ENCODE peak calls at places on chromosomes 3 and 15, in four cellular contexts. One of them, this sample, is unnamed.

GRCh38 chr15:89083246-89083645 is 5.0 kb upstream of the ABHD2 start:
- DNase-seq in HEK293T: no peak
- DNase-seq in GM12878: no peak
- DNase-seq in K562: no peak
- DNase-seq in this sample: no peak

GRCh38 chr15:72176155-72176554 is 21.4 kb downstream of the GRAMD2A start:
- DNase-seq in HEK293T: no peak
- DNase-seq in GM12878: no peak
- DNase-seq in K562: no peak
- DNase-seq in this sample: no peak

GRCh38 chr15:87844031-87844430 is 412.5 kb downstream of the NTRK3 start:
- DNase-seq in HEK293T: no peak
- DNase-seq in GM12878: no peak
- DNase-seq in K562: no peak
- DNase-seq in this sample: no peak

GRCh38 chr15:94749848-94750617 is 518.7 kb downstream of the MCTP2 start:
- DNase-seq in HEK293T: no peak
- DNase-seq in GM12878: no peak
- DNase-seq in K562: no peak
- DNase-seq in this sample: no peak

GRCh38 chr15:64224508-64224907 is 61.7 kb upstream of the PPIB start:
- DNase-seq in HEK293T: no peak
- DNase-seq in GM12878: no peak
- DNase-seq in K562: peak
- DNase-seq in this sample: peak

GRCh38 chr3:134459506-134460041 is 26.2 kb downstream of the ANAPC13 start:
- DNase-seq in HEK293T: no peak
- DNase-seq in GM12878: no peak
- DNase-seq in K562: no peak
- DNase-seq in this sample: no peak

GRCh38 chr3:127590282-127590592 is 296 bp downstream of the TPRA1 start:
- DNase-seq in HEK293T: no peak
- DNase-seq in GM12878: no peak
- DNase-seq in K562: no peak
- DNase-seq in this sample: no peak

GRCh38 chr3:150372320-150373118 is 35.6 kb upstream of the TSC22D2 start:
- DNase-seq in HEK293T: peak
- DNase-seq in GM12878: no peak
- DNase-seq in K562: no peak
- DNase-seq in this sample: peak

GRCh38 chr3:162765524-162765923 is 1268.9 kb downstream of the OTOL1 start:
- DNase-seq in HEK293T: no peak
- DNase-seq in GM12878: no peak
- DNase-seq in K562: no peak
- DNase-seq in this sample: no peak

GRCh38 chr3:72338082-72338941 is 509.9 kb downstream of the SHQ1 start:
- DNase-seq in HEK293T: no peak
- DNase-seq in GM12878: no peak
- DNase-seq in K562: no peak
- DNase-seq in this sample: no peak

GRCh38 chr3:56796202-56796601 is 5.5 kb downstream of the ARHGEF3 start:
- DNase-seq in HEK293T: no peak
- DNase-seq in GM12878: no peak
- DNase-seq in K562: peak
- DNase-seq in this sample: no peak

GRCh38 chr3:120298996-120299395 is 14.0 kb upstream of the GPR156 start:
- DNase-seq in HEK293T: no peak
- DNase-seq in GM12878: no peak
- DNase-seq in K562: no peak
- DNase-seq in this sample: no peak
- TF ChIP-seq FOXK2 in HEK293T: no peak
- TF ChIP-seq FOXK2 in GM12878: no peak
- TF ChIP-seq FOXK2 in K562: no peak
- TF ChIP-seq FOXK2 in this sample: no peak

DNA sequence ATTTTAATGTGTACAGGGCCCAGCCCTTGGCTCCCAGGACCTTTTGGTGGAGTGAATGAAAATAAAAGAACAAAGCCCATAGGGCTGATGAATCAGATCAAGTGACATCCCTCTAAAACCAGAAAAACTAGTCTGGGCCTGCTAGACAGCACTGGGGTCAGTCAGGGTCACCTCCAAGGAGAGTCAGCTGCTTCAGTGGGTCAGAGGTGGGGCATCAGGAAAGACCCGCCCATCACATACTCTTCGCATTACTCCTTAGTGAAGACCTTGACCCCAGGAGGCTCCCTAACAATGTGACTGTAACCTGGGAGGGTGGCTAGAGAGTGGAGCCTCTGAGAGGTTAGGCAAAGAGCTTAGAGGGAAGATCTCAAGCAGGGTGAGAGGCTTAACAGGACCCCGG is 12.9 kb downstream of the PPCDC start:
- DNase-seq in HEK293T: no peak
- DNase-seq in GM12878: no peak
- DNase-seq in K562: peak
- DNase-seq in this sample: no peak
- TF ChIP-seq FOXK2 in HEK293T: no peak
- TF ChIP-seq FOXK2 in GM12878: no peak
- TF ChIP-seq FOXK2 in K562: no peak
- TF ChIP-seq FOXK2 in this sample: no peak

DNA sequence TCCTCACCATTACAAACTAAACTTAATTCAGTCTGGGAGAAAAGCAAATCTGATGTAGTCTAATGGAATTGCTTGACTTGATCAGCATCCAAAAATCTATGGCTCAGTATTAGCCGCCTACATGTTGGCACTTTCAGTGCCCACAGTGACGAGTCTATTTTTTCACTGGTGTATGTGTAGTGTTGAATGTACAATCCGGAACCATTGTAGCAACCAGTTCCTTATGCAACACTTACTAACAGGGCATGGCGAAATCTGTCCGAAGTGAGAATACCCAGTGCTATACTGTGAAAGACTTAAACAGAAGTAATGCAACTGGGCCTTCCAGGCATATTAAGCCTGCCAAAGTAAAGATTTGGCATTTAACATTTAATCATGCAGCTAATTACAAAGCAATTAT is 18.6 kb downstream of the LRRN1 start:
- DNase-seq in HEK293T: no peak
- DNase-seq in GM12878: no peak
- DNase-seq in K562: no peak
- DNase-seq in this sample: no peak
- TF ChIP-seq FOXK2 in HEK293T: no peak
- TF ChIP-seq FOXK2 in GM12878: no peak
- TF ChIP-seq FOXK2 in K562: no peak
- TF ChIP-seq FOXK2 in this sample: no peak

DNA sequence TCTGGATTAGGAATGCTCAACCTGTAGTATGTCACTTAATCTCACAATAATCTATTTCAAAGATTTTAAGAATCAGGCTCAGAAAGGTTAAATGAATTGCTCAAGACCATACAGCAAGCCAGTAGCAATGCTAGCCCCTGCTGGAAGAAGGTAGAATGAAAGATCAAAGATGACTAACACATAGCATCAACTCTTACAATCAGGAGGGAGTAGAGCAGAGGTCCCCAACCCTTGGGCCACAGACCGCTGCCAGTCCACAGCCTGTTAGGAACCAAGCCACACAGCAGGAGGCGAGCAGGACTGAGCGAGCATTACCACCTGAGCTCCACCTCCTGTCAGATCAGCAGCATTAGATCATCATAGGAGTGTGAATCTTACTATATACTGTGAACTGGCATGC is 15.5 kb upstream of the GATM start:
- DNase-seq in HEK293T: no peak
- DNase-seq in GM12878: no peak
- DNase-seq in K562: no peak
- DNase-seq in this sample: peak
- TF ChIP-seq FOXK2 in HEK293T: no peak
- TF ChIP-seq FOXK2 in GM12878: no peak
- TF ChIP-seq FOXK2 in K562: no peak
- TF ChIP-seq FOXK2 in this sample: no peak

GRCh38 chr3:189459231-189459630 is 172.0 kb upstream of the TP63 start:
- DNase-seq in HEK293T: no peak
- DNase-seq in GM12878: no peak
- DNase-seq in K562: no peak
- DNase-seq in this sample: no peak

GRCh38 chr3:189457201-189457607 is 174.0 kb upstream of the TP63 start:
- DNase-seq in HEK293T: no peak
- DNase-seq in GM12878: no peak
- DNase-seq in K562: no peak
- DNase-seq in this sample: no peak

GRCh38 chr3:189460511-189460910 is 170.7 kb upstream of the TP63 start:
- DNase-seq in HEK293T: no peak
- DNase-seq in GM12878: no peak
- DNase-seq in K562: no peak
- DNase-seq in this sample: no peak

GRCh38 chr3:189457666-189458065 is 173.5 kb upstream of the TP63 start:
- DNase-seq in HEK293T: no peak
- DNase-seq in GM12878: no peak
- DNase-seq in K562: no peak
- DNase-seq in this sample: no peak

DNA sequence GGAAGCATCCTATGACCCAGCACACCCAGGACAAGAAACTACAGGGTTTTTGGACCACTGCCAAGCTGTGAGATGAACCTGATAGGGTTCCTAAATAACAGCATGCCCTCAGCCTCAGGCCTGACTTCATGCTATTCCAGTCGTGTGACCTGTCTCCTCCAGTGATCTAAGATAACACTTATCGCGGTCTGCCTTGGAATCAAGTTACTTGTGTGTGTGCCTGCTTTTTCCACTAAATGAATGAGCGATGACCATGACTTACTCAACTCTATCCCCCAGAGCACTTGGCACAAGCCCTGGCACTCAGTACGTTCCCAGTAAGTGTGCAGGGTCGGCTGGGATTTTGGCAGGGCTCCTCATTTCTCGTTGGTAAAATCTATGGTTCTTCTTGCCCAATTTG is 172.7 kb upstream of the TP63 start:
- DNase-seq in HEK293T: peak
- DNase-seq in GM12878: no peak
- DNase-seq in K562: no peak
- DNase-seq in this sample: no peak
- TF ChIP-seq FOXK2 in HEK293T: no peak
- TF ChIP-seq FOXK2 in GM12878: no peak
- TF ChIP-seq FOXK2 in K562: no peak
- TF ChIP-seq FOXK2 in this sample: no peak

GRCh38 chr15:74656935-74657535 is 38.8 kb downstream of the EDC3 start:
- DNase-seq in HEK293T: no peak
- DNase-seq in GM12878: no peak
- DNase-seq in K562: no peak
- DNase-seq in this sample: no peak

GRCh38 chr15:74653426-74654082 is 37.9 kb downstream of the CLK3 start:
- DNase-seq in HEK293T: no peak
- DNase-seq in GM12878: no peak
- DNase-seq in K562: no peak
- DNase-seq in this sample: no peak

GRCh38 chr15:74651251-74651741 is 35.7 kb downstream of the CLK3 start:
- DNase-seq in HEK293T: no peak
- DNase-seq in GM12878: no peak
- DNase-seq in K562: no peak
- DNase-seq in this sample: no peak

GRCh38 chr15:74657846-74658245 is 38.0 kb downstream of the EDC3 start:
- DNase-seq in HEK293T: no peak
- DNase-seq in GM12878: no peak
- DNase-seq in K562: peak
- DNase-seq in this sample: no peak

GRCh38 chr15:74655424-74655823 is 39.8 kb downstream of the CLK3 start:
- DNase-seq in HEK293T: no peak
- DNase-seq in GM12878: peak
- DNase-seq in K562: no peak
- DNase-seq in this sample: no peak
- TF ChIP-seq FOXK2 in HEK293T: no peak
- TF ChIP-seq FOXK2 in GM12878: no peak
- TF ChIP-seq FOXK2 in K562: no peak
- TF ChIP-seq FOXK2 in this sample: no peak

This sample was measured in HepG2.